ENCODE peak calls at places on chromosomes 6 and 20, in four cellular contexts. A is ovary, J is cardiac fibroblast, D is fibroblast of pulmonary artery. N is an unnamed sample.

GRCh38 chr20:58228484-58229197 is at the start of gene ANKRD60:
- DNase-seq in A (peak), J (peak), D (peak), N (no peak)

GRCh38 chr20:54897787-54898186 is 422.4 kb downstream of the DOK5 start:
- DNase-seq in A (no peak), J (no peak), D (no peak), N (no peak)

GRCh38 chr6:38175786-38176185 is 356.3 kb downstream of the ZFAND3 start:
- DNase-seq in A (no peak), J (no peak), D (no peak), N (no peak)

GRCh38 chr6:130405549-130405948 is 39.7 kb downstream of the TMEM200A start:
- DNase-seq in A (no peak), J (no peak), D (no peak), N (no peak)

GRCh38 chr6:118830691-118831090 is 63.3 kb upstream of the ASF1A start:
- DNase-seq in A (no peak), J (no peak), D (no peak), N (no peak)

GRCh38 chr6:150596439-150596838 is 3.2 kb upstream of the PLEKHG1 start:
- DNase-seq in A (no peak), J (no peak), D (no peak), N (no peak)

GRCh38 chr6:134599079-134599478 is 281.2 kb upstream of the SGK1 start:
- DNase-seq in A (no peak), J (no peak), D (no peak), N (no peak)

GRCh38 chr6:150221152-150221551 is 78.3 kb downstream of the PPP1R14C start:
- DNase-seq in A (no peak), J (no peak), D (no peak), N (no peak)

GRCh38 chr20:5465281-5465680 is 148.5 kb upstream of the PROKR2 start:
- DNase-seq in A (no peak), J (no peak), D (no peak), N (no peak)

GRCh38 chr20:62980970-62981369 is 25.8 kb downstream of the BHLHE23 start:
- DNase-seq in A (no peak), J (no peak), D (no peak), N (no peak)

GRCh38 chr20:33305591-33306057 is 22.6 kb downstream of the BPIFB1 start:
- DNase-seq in A (no peak), J (no peak), D (peak), N (no peak)

GRCh38 chr6:42338573-42339218 is 113.0 kb downstream of the TRERF1 start:
- DNase-seq in A (no peak), J (peak), D (peak), N (no peak)

GRCh38 chr6:3318226-3318625 is 59.5 kb downstream of the PSMG4 start:
- DNase-seq in A (no peak), J (no peak), D (no peak), N (no peak)

GRCh38 chr20:21183722-21184121 is 57.8 kb downstream of the KIZ start:
- DNase-seq in A (no peak), J (no peak), D (no peak), N (no peak)

GRCh38 chr6:158536084-158536890 is 23.6 kb upstream of the TMEM181 start:
- DNase-seq in A (peak), J (peak), D (peak), N (peak)

GRCh38 chr6:132589454-132589853 is at the start of gene TAAR5:
- DNase-seq in A (no peak), J (no peak), D (no peak), N (no peak)

GRCh38 chr6:21840428-21840827 is 246.9 kb downstream of the SOX4 start:
- DNase-seq in A (no peak), J (peak), D (peak), N (no peak)
- TF ChIP-seq CTCF in A (no peak), J (no peak), D (no peak), N (no peak)

GRCh38 chr20:44695295-44696230 is 19.6 kb upstream of the CCN5 start:
- DNase-seq in A (no peak), J (peak), D (peak), N (no peak)

GRCh38 chr20:44698351-44698750 is 16.8 kb upstream of the CCN5 start:
- DNase-seq in A (no peak), J (no peak), D (no peak), N (no peak)

GRCh38 chr20:44693625-44694024 is 21.5 kb upstream of the CCN5 start:
- DNase-seq in A (no peak), J (no peak), D (no peak), N (no peak)

GRCh38 chr20:44694159-44694558 is 21.0 kb upstream of the CCN5 start:
- DNase-seq in A (no peak), J (no peak), D (no peak), N (no peak)

DNA sequence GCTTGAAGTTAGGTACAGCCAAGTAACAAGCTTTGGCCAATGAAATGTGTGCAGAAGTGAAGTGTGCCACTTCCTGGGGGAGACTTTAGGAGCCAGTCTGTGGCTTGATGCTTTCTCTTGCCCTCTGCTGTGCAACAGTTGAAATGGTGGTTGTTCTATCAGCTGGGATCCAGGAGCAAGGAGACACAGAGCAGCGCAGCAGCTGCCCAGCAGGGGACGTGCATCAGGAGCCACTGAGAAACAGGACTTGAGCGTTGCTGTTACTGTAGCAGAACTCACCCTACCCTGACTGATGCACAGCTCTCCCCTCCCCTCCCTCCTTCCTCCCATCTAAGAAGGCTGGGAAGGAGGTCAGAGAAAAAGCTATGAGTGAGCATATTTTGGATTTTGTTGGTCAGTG is 18.9 kb upstream of the CCN5 start:
- DNase-seq in A (no peak), J (no peak), D (no peak), N (no peak)
- TF ChIP-seq CTCF in A (no peak), J (peak), D (no peak), N (no peak)

GRCh38 chr20:45456632-45457031 is 12.9 kb upstream of the WFDC2 start:
- DNase-seq in A (no peak), J (peak), D (peak), N (no peak)
- TF ChIP-seq CTCF in A (no peak), J (peak), D (peak), N (peak)

GRCh38 chr6:44152109-44152461 is 6.5 kb upstream of the CAPN11 start:
- DNase-seq in A (no peak), J (no peak), D (no peak), N (no peak)

GRCh38 chr6:44154067-44154466 is 4.6 kb upstream of the CAPN11 start:
- DNase-seq in A (no peak), J (no peak), D (no peak), N (no peak)

GRCh38 chr6:44151348-44152108 is 7.1 kb upstream of the CAPN11 start:
- DNase-seq in A (peak), J (peak), D (peak), N (peak)

GRCh38 chr6:44150317-44150917 is 8.2 kb upstream of the CAPN11 start:
- DNase-seq in A (no peak), J (no peak), D (no peak), N (no peak)

DNA sequence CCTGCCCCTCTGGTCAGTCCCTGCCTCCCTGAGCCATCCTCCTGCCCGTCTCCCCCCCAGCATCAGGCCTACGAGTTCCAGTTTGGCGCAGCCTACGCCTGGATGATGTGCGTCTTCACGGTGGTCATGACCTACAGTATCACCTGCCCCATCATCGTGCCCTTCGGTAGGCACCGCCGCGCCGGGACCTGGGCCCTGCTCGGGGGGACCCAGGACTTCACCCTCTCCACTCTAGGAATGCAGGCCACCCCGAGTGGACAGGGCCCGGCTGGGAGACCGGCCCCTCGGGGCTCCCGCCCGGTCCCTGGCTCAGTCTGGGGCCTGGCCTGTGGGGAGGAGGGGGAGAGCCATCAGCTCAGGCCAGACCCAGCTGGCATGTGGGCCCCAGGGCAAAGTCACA is 6.1 kb upstream of the CAPN11 start:
- DNase-seq in A (no peak), J (no peak), D (no peak), N (no peak)
- TF ChIP-seq CTCF in A (no peak), J (no peak), D (no peak), N (no peak)

GRCh38 chr6:85113934-85114582 is 335.8 kb upstream of the NT5E start:
- DNase-seq in A (peak), J (peak), D (peak), N (no peak)

GRCh38 chr6:85114583-85114939 is 335.3 kb upstream of the NT5E start:
- DNase-seq in A (no peak), J (no peak), D (no peak), N (no peak)

GRCh38 chr6:85116475-85116874 is 333.4 kb upstream of the NT5E start:
- DNase-seq in A (no peak), J (no peak), D (no peak), N (no peak)

GRCh38 chr6:85115876-85116275 is 334.0 kb upstream of the NT5E start:
- DNase-seq in A (no peak), J (no peak), D (no peak), N (no peak)

GRCh38 chr6:85118233-85118632 is 331.6 kb upstream of the NT5E start:
- DNase-seq in A (no peak), J (no peak), D (no peak), N (no peak)
- TF ChIP-seq CTCF in A (no peak), J (no peak), D (peak), N (no peak)

GRCh38 chr6:12343440-12344162 is 53.4 kb downstream of the EDN1 start:
- DNase-seq in A (no peak), J (no peak), D (peak), N (no peak)
- TF ChIP-seq CTCF in A (no peak), J (no peak), D (no peak), N (no peak)

DNA sequence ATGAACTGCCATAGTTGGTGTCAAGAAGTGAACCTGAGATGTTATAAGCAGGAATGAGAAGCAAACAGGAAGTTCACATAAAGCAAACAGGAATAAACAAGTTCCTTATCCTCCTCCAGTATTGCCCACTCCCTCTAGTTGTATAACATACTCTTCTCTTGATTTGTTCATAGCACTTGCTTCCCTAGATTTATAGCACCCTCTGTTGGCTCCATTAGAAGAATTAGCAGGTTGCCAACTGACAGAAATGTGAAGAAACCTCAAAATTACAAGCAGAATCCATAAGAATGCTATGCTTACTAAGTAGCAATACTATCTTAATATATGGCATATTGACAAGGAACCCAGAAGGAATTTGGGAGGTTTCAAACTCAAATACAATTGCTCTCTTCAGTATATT is 195.4 kb downstream of the TBX18 start:
- DNase-seq in A (no peak), J (peak), D (peak), N (no peak)
- TF ChIP-seq CTCF in A (no peak), J (peak), D (peak), N (peak)